ENCODE peak calls at places on chromosomes 3 and 15, in five cellular contexts. W is NCI-H1048; R is stimulated activated CD8-positive, alpha-beta memory T cell treated with anti-CD3 and anti-CD28 coated beads, Interleukin-4, amount 100 ng/mL, for 4 hours; S is A673; C is activated effector memory CD4-positive, alpha-beta T cell treated with Interleukin-2 at 50 U/mL for 16 hours. M is an unnamed sample.
A peak's percentile ranks its signal among the peaks of the same experiment; 100 is the strongest.

GRCh38 chr15:46857103-46857502 is 860.2 kb upstream of the SEMA6D start:
- DNase-seq in S (no peak), C (no peak), W (no peak), R (no peak), M (no peak)

GRCh38 chr3:136377499-136377898 is 127.4 kb downstream of the PCCB start:
- DNase-seq in S (peak; percentile 7), W (no peak), C (no peak), R (no peak), M (no peak)

GRCh38 chr15:74123131-74123429 is 7.3 kb upstream of the ISLR2 start:
- DNase-seq in R (no peak), W (no peak), S (peak; percentile 52), C (no peak), M (peak; percentile 34)

GRCh38 chr15:68201153-68201878 is 3.8 kb downstream of the CALML4 start:
- DNase-seq in C (no peak), S (no peak), W (no peak), R (no peak), M (no peak)

GRCh38 chr3:142228964-142229363 is 3.6 kb upstream of the GK5 start:
- DNase-seq in C (no peak), W (no peak), R (no peak), S (no peak), M (no peak)

GRCh38 chr3:100354850-100355249 is 20.3 kb downstream of the NIT2 start:
- DNase-seq in W (no peak), C (no peak), S (no peak), R (no peak), M (no peak)

GRCh38 chr3:44842376-44842775 is 19.3 kb upstream of the TMEM42 start:
- DNase-seq in C (no peak), W (no peak), R (no peak), S (no peak), M (no peak)

GRCh38 chr3:61866961-61867461 is 305.6 kb downstream of the PTPRG start:
- DNase-seq in C (no peak), S (no peak), W (no peak), R (no peak), M (no peak)

GRCh38 chr3:133168025-133168401 is 129.8 kb downstream of the TMEM108 start:
- DNase-seq in C (no peak), R (no peak), S (no peak), W (no peak), M (no peak)

GRCh38 chr3:102006812-102007485 is 157.6 kb downstream of the NFKBIZ start:
- DNase-seq in C (no peak), S (peak; percentile 94), W (no peak), R (no peak), M (peak; percentile 90)